ENCODE peak calls at places on chromosome 18, in eight cellular contexts. Q is CD8-positive, alpha-beta T cell; H is dorsolateral prefrontal cortex; O is esophagus squamous epithelium; E is heart left ventricle; U is endothelial cell; N is cardiac muscle cell; M is fibroblast of the aortic adventitia. X is an unnamed sample.
A peak's percentile ranks its signal among the peaks of the same experiment; 100 is the strongest.

GRCh38 chr18:44537521-44537920 is 143.2 kb upstream of the SETBP1 start:
- DNase-seq in Q (no peak), H (no peak), O (no peak), E (no peak), U (no peak), N (peak; percentile 65), M (peak; percentile 95), X (no peak)

GRCh38 chr18:3305354-3305762 is 43.4 kb downstream of the MYL12B start:
- DNase-seq in Q (no peak), H (no peak), O (peak; percentile 1), E (no peak), U (no peak), N (peak; percentile 96), M (peak; percentile 98), X (no peak)

GRCh38 chr18:56333846-56334245 is 304.5 kb downstream of the TXNL1 start:
- DNase-seq in Q (no peak), H (no peak), O (no peak), E (no peak), U (no peak), N (no peak), M (peak; percentile 20), X (no peak)

GRCh38 chr18:939167-939566 is 34.5 kb downstream of the ADCYAP1 start:
- DNase-seq in Q (no peak), H (no peak), O (no peak), E (no peak), U (no peak), N (peak; percentile 6), M (no peak), X (no peak)

GRCh38 chr18:68282232-68282631 is 432.7 kb downstream of the TMX3 start:
- DNase-seq in Q (no peak), H (no peak), O (no peak), E (no peak), U (no peak), N (no peak), M (no peak), X (no peak)

GRCh38 chr18:9140984-9141383 is 4.4 kb downstream of the ANKRD12 start:
- DNase-seq in Q (no peak), H (no peak), O (no peak), E (no peak), U (no peak), N (no peak), M (no peak), X (no peak)

GRCh38 chr18:22547807-22548561 is 130.3 kb upstream of the CTAGE1 start:
- DNase-seq in Q (no peak), H (no peak), O (no peak), E (no peak), U (no peak), N (no peak), M (no peak), X (no peak)

GRCh38 chr18:52791321-52791720 is 451.3 kb downstream of the DCC start:
- DNase-seq in Q (no peak), H (no peak), O (no peak), E (no peak), U (no peak), N (no peak), M (no peak), X (no peak)

GRCh38 chr18:8162797-8163196 is 446.4 kb upstream of the RAB12 start:
- DNase-seq in Q (no peak), H (no peak), O (no peak), E (no peak), U (no peak), N (no peak), M (no peak), X (no peak)

GRCh38 chr18:23573948-23574431 is 12.3 kb downstream of the NPC1 start:
- DNase-seq in Q (no peak), H (no peak), O (no peak), E (no peak), U (no peak), N (peak; percentile 65), M (peak; percentile 80), X (no peak)

GRCh38 chr18:35282353-35282752 is 7.7 kb downstream of the ZSCAN30 start:
- DNase-seq in Q (no peak), H (no peak), O (no peak), E (no peak), U (no peak), N (peak; percentile 64), M (peak; percentile 75), X (no peak)

GRCh38 chr18:62445386-62445917 is 77.4 kb upstream of the ZCCHC2 start:
- DNase-seq in Q (no peak), H (no peak), O (no peak), E (no peak), U (no peak), N (no peak), M (no peak), X (no peak)

GRCh38 chr18:23248826-23249225 is 113.5 kb downstream of the CABLES1 start:
- DNase-seq in Q (no peak), H (no peak), O (no peak), E (no peak), U (no peak), N (no peak), M (no peak), X (no peak)

GRCh38 chr18:3061581-3062416 is 48.9 kb upstream of the LPIN2 start:
- DNase-seq in Q (peak; percentile 16), H (no peak), O (no peak), E (peak; percentile 8), U (no peak), N (no peak), M (no peak), X (no peak)

GRCh38 chr18:3712485-3712884 is 262.5 kb downstream of the TGIF1 start:
- DNase-seq in Q (no peak), H (no peak), O (no peak), E (no peak), U (no peak), N (peak; percentile 19), M (no peak), X (no peak)

GRCh38 chr18:58788470-58788869 is 76.2 kb upstream of the ZNF532 start:
- DNase-seq in Q (no peak), H (no peak), O (no peak), E (no peak), U (no peak), N (no peak), M (no peak), X (no peak)

GRCh38 chr18:46334200-46334553 is 230.0 kb downstream of the HAUS1 start:
- DNase-seq in Q (no peak), H (no peak), O (no peak), E (no peak), U (peak; percentile 14), N (no peak), M (no peak), X (no peak)

GRCh38 chr18:72799106-72799505 is 68.7 kb downstream of the NETO1 start:
- DNase-seq in Q (no peak), H (no peak), O (no peak), E (no peak), U (no peak), N (no peak), M (no peak), X (no peak)

GRCh38 chr18:74197705-74198341 is 49.5 kb downstream of the TIMM21 start:
- DNase-seq in Q (no peak), H (no peak), O (no peak), E (no peak), U (no peak), N (no peak), M (no peak), X (no peak)

GRCh38 chr18:74204543-74205152 is 56.3 kb downstream of the TIMM21 start:
- DNase-seq in Q (no peak), H (no peak), O (no peak), E (no peak), U (no peak), N (peak; percentile 26), M (no peak), X (no peak)

GRCh38 chr18:74198453-74198852 is 50.1 kb downstream of the TIMM21 start:
- DNase-seq in Q (no peak), H (no peak), O (no peak), E (no peak), U (no peak), N (no peak), M (no peak), X (no peak)

GRCh38 chr18:74200780-74201179 is 52.5 kb downstream of the TIMM21 start:
- DNase-seq in Q (no peak), H (no peak), O (no peak), E (no peak), U (no peak), N (no peak), M (no peak), X (no peak)

GRCh38 chr18:74203811-74204210 is 55.5 kb downstream of the TIMM21 start:
- DNase-seq in Q (no peak), H (no peak), O (no peak), E (no peak), U (no peak), N (no peak), M (no peak), X (no peak)
- TF ChIP-seq CTCF in Q (no peak), H (no peak), O (no peak), E (no peak), U (no peak), N (no peak), M (no peak), X (no peak)

GRCh38 chr18:51135795-51136194 is 61.7 kb downstream of the MEX3C start:
- DNase-seq in Q (no peak), H (no peak), O (no peak), E (no peak), U (no peak), N (no peak), M (no peak), X (no peak)
- TF ChIP-seq CTCF in Q (peak; percentile 16), H (no peak), O (no peak), E (peak; percentile 24), U (peak; percentile 19), N (peak; percentile 35), M (peak; percentile 18), X (no peak)

DNA sequence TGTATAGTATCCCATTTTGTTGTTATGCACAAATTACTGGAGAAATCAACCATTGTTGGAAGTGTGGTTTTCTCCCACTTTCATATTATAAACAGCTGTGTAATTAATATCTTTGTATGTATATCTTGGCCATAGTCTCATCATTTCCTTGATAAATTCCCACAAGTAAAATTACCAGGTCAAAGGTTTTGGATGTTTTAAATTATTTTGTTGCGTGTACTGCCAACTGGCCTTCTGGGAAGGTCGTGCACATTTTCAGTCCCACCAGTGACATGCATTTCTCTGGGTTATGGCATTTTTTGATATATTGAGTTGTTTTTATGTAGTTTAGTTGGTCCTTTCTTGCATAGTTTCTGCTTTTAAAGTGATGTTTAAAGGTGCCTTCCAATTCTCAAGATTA is 41.5 kb downstream of the TSHZ1 start:
- DNase-seq in Q (no peak), H (no peak), O (no peak), E (no peak), U (no peak), N (no peak), M (peak; percentile 20), X (no peak)
- TF ChIP-seq CTCF in Q (no peak), H (no peak), O (no peak), E (no peak), U (no peak), N (no peak), M (no peak), X (no peak)

DNA sequence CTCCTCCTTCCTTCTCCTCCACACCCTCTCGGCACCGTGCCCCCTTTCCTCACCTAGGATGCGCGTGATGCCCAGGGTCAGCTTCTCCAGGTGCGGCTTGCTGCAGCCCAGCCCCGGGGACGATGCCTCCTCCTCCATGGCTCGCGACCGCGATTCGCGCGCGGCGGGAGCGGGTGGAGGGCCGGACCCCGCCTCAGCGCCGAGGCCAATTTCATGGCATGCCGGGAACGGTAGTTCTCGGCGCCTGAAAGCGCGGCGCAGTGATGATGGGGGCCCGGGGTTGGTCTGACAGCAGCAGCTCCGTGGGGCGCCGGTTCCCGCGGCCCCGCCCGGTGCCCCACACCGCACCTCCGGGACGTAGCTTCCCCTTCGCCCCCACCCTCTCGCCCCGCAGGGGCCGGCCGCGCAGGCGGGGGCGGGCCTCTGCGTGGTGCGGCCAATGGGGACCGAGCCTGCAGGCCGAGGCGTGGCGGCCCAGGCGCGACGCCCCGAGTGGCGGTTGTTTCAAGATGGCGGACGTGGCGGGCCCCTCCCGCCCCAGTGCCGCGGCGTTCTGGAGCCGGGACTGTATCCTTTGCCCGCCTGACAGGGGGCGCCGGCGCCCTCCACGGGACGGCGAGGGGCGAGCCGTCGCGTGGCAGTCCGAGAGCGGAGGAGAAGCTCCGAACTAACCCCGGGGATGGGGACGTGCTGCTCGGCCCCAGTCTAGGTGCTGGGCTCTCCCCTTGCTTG is at the start of the genes KIAA1328 and TPGS2:
- DNase-seq in Q (peak; percentile 75), H (peak; percentile 71), O (peak; percentile 70), E (peak; percentile 87), U (peak; percentile 84), N (peak; percentile 94), M (peak; percentile 70), X (peak; percentile 33)
- TF ChIP-seq CTCF in Q (peak; percentile 58), H (peak; percentile 53), O (peak; percentile 8), E (peak; percentile 62), U (no peak), N (peak; percentile 45), M (peak; percentile 43), X (no peak)

X was measured in omental fat pad.